ENCODE peak calls at places on chromosome 11, in nine cellular contexts. W is transverse colon; D is mammary epithelial cell; J is neuronal stem cell; I is body of pancreas; P is uterus; Q is PC-3; H is OCI-LY7; N is CD4-positive, CD25-positive, alpha-beta regulatory T cell. K is an unnamed sample.

GRCh38 chr11:28058333-28058732 is 49.6 kb downstream of the KIF18A start:
- DNase-seq in W (no peak), D (no peak), J (no peak), I (no peak), P (no peak), Q (no peak), H (no peak), N (no peak), K (peak; percentile 41)

GRCh38 chr11:113577356-113578163 is 102.4 kb upstream of the DRD2 start:
- DNase-seq in W (no peak), D (peak; percentile 14), J (no peak), I (no peak), P (no peak), Q (no peak), H (no peak), N (no peak), K (no peak)

GRCh38 chr11:66727883-66728759 is 895 bp downstream of the SPTBN2 start:
- DNase-seq in W (peak; percentile 16), D (no peak), J (no peak), I (no peak), P (no peak), Q (no peak), H (peak; percentile 49), N (no peak), K (peak; percentile 30)

GRCh38 chr11:129881570-129882170 is 13.7 kb downstream of the NFRKB start:
- DNase-seq in W (no peak), D (peak; percentile 17), J (no peak), I (peak; percentile 21), P (no peak), Q (peak; percentile 74), H (peak; percentile 63), N (peak; percentile 19), K (peak; percentile 40)

GRCh38 chr11:128688896-128689546 is 4.9 kb upstream of the FLI1 start:
- DNase-seq in W (no peak), D (no peak), J (no peak), I (no peak), P (no peak), Q (no peak), H (no peak), N (no peak), K (no peak)

GRCh38 chr11:132058211-132058772 is 687.9 kb downstream of the NTM start:
- DNase-seq in W (peak; percentile 17), D (no peak), J (no peak), I (no peak), P (no peak), Q (no peak), H (no peak), N (no peak), K (no peak)

GRCh38 chr11:84117394-84117793 is 831.2 kb upstream of the CCDC90B start:
- DNase-seq in W (no peak), D (no peak), J (no peak), I (no peak), P (no peak), Q (no peak), H (no peak), N (no peak), K (no peak)

GRCh38 chr11:65279713-65280459 is 18.1 kb downstream of the POLA2 start:
- DNase-seq in W (no peak), D (peak; percentile 98), J (no peak), I (no peak), P (peak; percentile 62), Q (peak; percentile 93), H (no peak), N (no peak), K (no peak)

GRCh38 chr11:4884341-4884740 is 2.6 kb downstream of the OR51T1 start:
- DNase-seq in W (no peak), D (no peak), J (no peak), I (no peak), P (no peak), Q (no peak), H (no peak), N (no peak), K (no peak)

GRCh38 chr11:456533-456932 is 6.5 kb downstream of the PTDSS2 start:
- DNase-seq in W (no peak), D (no peak), J (no peak), I (no peak), P (no peak), Q (no peak), H (no peak), N (peak; percentile 35), K (no peak)

GRCh38 chr11:122524532-122524882 is 131.0 kb upstream of the UBASH3B start:
- DNase-seq in W (no peak), D (no peak), J (no peak), I (no peak), P (no peak), Q (no peak), H (no peak), N (no peak), K (peak; percentile 21)

GRCh38 chr11:30586251-30587144 is at the start of gene MPPED2:
- DNase-seq in W (peak; percentile 25), D (no peak), J (peak; percentile 79), I (peak; percentile 39), P (peak; percentile 17), Q (no peak), H (no peak), N (no peak), K (peak; percentile 83)

GRCh38 chr11:119509277-119509841 is 86.4 kb upstream of the THY1 start:
- DNase-seq in W (no peak), D (peak; percentile 29), J (no peak), I (no peak), P (no peak), Q (no peak), H (no peak), N (no peak), K (peak; percentile 46)

GRCh38 chr11:122180435-122180834 is 64.4 kb upstream of the BLID start:
- DNase-seq in W (no peak), D (peak; percentile 95), J (no peak), I (no peak), P (peak; percentile 49), Q (peak; percentile 99), H (no peak), N (no peak), K (peak; percentile 89)

GRCh38 chr11:12117200-12117995 is 7.0 kb downstream of the MICAL2 start:
- DNase-seq in W (no peak), D (peak; percentile 73), J (no peak), I (no peak), P (peak; percentile 59), Q (no peak), H (no peak), N (no peak), K (peak; percentile 44)

GRCh38 chr11:98069861-98070260 is 950.9 kb upstream of the CNTN5 start:
- DNase-seq in W (no peak), D (no peak), J (no peak), I (no peak), P (no peak), Q (no peak), H (no peak), N (no peak), K (no peak)

GRCh38 chr11:2651826-2652237 is 48.0 kb downstream of the KCNQ1OT1 start:
- DNase-seq in W (no peak), D (no peak), J (no peak), I (no peak), P (peak; percentile 44), Q (no peak), H (no peak), N (no peak), K (no peak)

GRCh38 chr11:100827934-100828661 is 141.0 kb downstream of the ARHGAP42 start:
- DNase-seq in W (no peak), D (peak; percentile 57), J (no peak), I (peak; percentile 18), P (no peak), Q (peak; percentile 97), H (peak; percentile 1), N (no peak), K (peak; percentile 65)

GRCh38 chr11:21988477-21988876 is 204.4 kb upstream of the ANO5 start:
- DNase-seq in W (no peak), D (no peak), J (no peak), I (no peak), P (no peak), Q (no peak), H (no peak), N (no peak), K (no peak)

GRCh38 chr11:107587306-107587979 is 3.5 kb upstream of the ELMOD1 start:
- DNase-seq in W (no peak), D (peak; percentile 32), J (no peak), I (no peak), P (no peak), Q (peak; percentile 47), H (no peak), N (no peak), K (peak; percentile 58)

GRCh38 chr11:17098632-17099031 is 21.2 kb upstream of the RPS13 start:
- DNase-seq in W (no peak), D (no peak), J (no peak), I (no peak), P (no peak), Q (no peak), H (no peak), N (no peak), K (no peak)
- H3K36me3 ChIP-seq in W (no peaks in the 10 kb centered on the region), D (peaks cover 32% of the 10 kb centered on the region), J (peaks cover 18% of the 10 kb centered on the region), I (peaks cover 5% of the 10 kb centered on the region), P (no peaks in the 10 kb centered on the region), Q (peaks cover 8% of the 10 kb centered on the region), H (peaks cover 88% of the 10 kb centered on the region), N (peaks cover 34% of the 10 kb centered on the region), K (peaks cover 67% of the 10 kb centered on the region)

GRCh38 chr11:36129955-36130354 is 159.3 kb downstream of the COMMD9 start:
- DNase-seq in W (no peak), D (no peak), J (no peak), I (no peak), P (no peak), Q (no peak), H (no peak), N (no peak), K (no peak)
- H3K27ac ChIP-seq in W (no peak overlapping the region), D (no peak overlapping the region), J (no peak overlapping the region), I (no peak overlapping the region), P (no peak overlapping the region), Q (no peak overlapping the region), H (no peak overlapping the region), N (no peak overlapping the region), K (no peak overlapping the region)

GRCh38 chr11:68773521-68774187 is 22.3 kb upstream of the TESMIN start:
- DNase-seq in W (no peak), D (no peak), J (no peak), I (no peak), P (no peak), Q (no peak), H (no peak), N (no peak), K (no peak)
- H3K36me3 ChIP-seq in W (no peaks in the 10 kb centered on the region), D (no peaks in the 10 kb centered on the region), J (no peaks in the 10 kb centered on the region), I (peaks cover 17% of the 10 kb centered on the region), P (no peaks in the 10 kb centered on the region), Q (peaks cover 48% of the 10 kb centered on the region), H (peaks cover 7% of the 10 kb centered on the region), N (peaks cover 54% of the 10 kb centered on the region), K (no peaks in the 10 kb centered on the region)

DNA sequence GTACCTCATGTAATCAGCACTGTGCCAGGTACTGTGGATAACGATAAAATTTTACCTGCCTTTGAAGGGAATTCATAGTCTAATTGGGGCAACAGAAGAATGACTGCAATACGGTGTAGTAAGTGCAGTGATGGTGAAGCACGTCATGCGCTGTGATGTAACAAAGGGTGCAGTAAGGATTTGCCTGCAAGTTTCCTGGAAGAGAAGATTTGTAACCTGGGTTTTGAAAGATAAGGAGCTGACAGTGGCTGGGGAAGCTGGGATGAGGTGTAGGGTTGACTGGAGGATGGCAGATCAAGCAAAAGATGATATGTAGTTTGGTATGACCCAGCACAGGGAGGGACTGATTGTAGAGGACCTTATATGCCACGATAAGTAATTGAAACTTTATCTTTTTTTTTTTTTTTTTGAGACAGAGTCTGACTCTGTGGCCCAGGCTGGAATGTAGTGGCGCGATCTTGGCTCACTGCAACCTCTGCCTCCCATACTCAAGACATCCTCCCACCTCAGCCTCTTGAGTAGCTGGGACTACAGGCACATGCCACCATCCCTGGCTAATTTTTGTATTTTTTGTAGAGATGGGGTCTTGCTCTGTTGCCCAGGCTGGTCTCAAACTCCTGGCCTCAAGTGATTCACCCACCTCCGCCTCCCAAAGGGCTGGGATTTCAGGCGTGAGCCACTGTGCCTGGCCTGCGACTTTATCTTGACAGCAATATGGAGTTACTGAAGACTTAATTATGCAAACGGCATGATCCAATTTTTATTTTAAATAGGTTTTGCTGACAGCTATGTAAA is 11.3 kb downstream of the SDHD start:
- DNase-seq in W (no peak), D (no peak), J (no peak), I (no peak), P (no peak), Q (no peak), H (no peak), N (no peak), K (no peak)
- H3K27ac ChIP-seq in W (no peak overlapping the region), D (no peak overlapping the region), J (no peak overlapping the region), I (no peak overlapping the region), P (no peak overlapping the region), Q (no peak overlapping the region), H (no peak overlapping the region), N (no peak overlapping the region), K (no peak overlapping the region)